ENCODE peak calls at places on chromosomes 6 and 20, in eight cellular contexts. V is endodermal cell, I is heart right ventricle, C is neural progenitor cell, A is Caco-2, T is epithelial cell of proximal tubule, D is GM23338, W is Peyer's patch. S is an unnamed sample.
A peak's percentile ranks its signal among the peaks of the same experiment; 100 is the strongest.

GRCh38 chr6:33213166-33213988 is 5.1 kb downstream of the RING1 start:
- DNase-seq in V (peak; percentile 81), I (no peak), C (peak; percentile 63), A (no peak), T (no peak), D (peak; percentile 71), W (no peak), S (peak; percentile 42)

GRCh38 chr6:110944681-110945151 is 13.8 kb upstream of the GTF3C6 start:
- DNase-seq in V (no peak), I (no peak), C (no peak), A (no peak), T (peak; percentile 76), D (no peak), W (no peak), S (peak; percentile 94)

GRCh38 chr20:36214684-36215256 is 21.5 kb upstream of the AAR2 start:
- DNase-seq in V (peak; percentile 72), I (no peak), C (peak; percentile 71), A (peak; percentile 60), T (no peak), D (peak; percentile 80), W (no peak), S (peak; percentile 49)

GRCh38 chr6:155248021-155249001 is 15.5 kb upstream of the CLDN20 start:
- DNase-seq in V (peak; percentile 82), I (no peak), C (peak; percentile 74), A (peak; percentile 54), T (no peak), D (peak; percentile 83), W (no peak), S (peak; percentile 81)

GRCh38 chr6:52261229-52261628 is 16.9 kb upstream of the IL17F start:
- DNase-seq in V (no peak), I (no peak), C (no peak), A (no peak), T (no peak), D (no peak), W (no peak), S (peak; percentile 7)

GRCh38 chr6:72916906-72917305 is 295.0 kb downstream of the KCNQ5 start:
- DNase-seq in V (no peak), I (no peak), C (no peak), A (no peak), T (no peak), D (no peak), W (no peak), S (peak; percentile 60)

GRCh38 chr6:25172819-25173218 is 106.4 kb upstream of the CARMIL1 start:
- DNase-seq in V (no peak), I (no peak), C (no peak), A (no peak), T (no peak), D (peak; percentile 23), W (no peak), S (peak; percentile 96)

GRCh38 chr6:87968435-87969278 is 79.0 kb upstream of the SPACA1 start:
- DNase-seq in V (peak; percentile 73), I (no peak), C (peak; percentile 47), A (peak; percentile 9), T (no peak), D (peak; percentile 55), W (no peak), S (peak; percentile 12)

GRCh38 chr6:41449399-41450245 is 96.6 kb upstream of the FOXP4 start:
- DNase-seq in V (peak; percentile 36), I (no peak), C (no peak), A (no peak), T (peak; percentile 26), D (no peak), W (peak; percentile 89), S (peak; percentile 63)

GRCh38 chr20:8303651-8304050 is 171.6 kb downstream of the PLCB1 start:
- DNase-seq in V (no peak), I (no peak), C (no peak), A (no peak), T (no peak), D (no peak), W (no peak), S (no peak)

GRCh38 chr6:143843689-143844405 is 709 bp downstream of the LTV1 start:
- DNase-seq in V (no peak), I (no peak), C (peak; percentile 8), A (no peak), T (no peak), D (no peak), W (no peak), S (peak; percentile 30)

GRCh38 chr6:119350202-119351004 is 842 bp upstream of the MAN1A1 start:
- DNase-seq in V (no peak), I (peak; percentile 24), C (no peak), A (no peak), T (peak; percentile 38), D (peak; percentile 31), W (no peak), S (peak; percentile 84)

GRCh38 chr6:116218172-116218633 is 35.7 kb downstream of the TSPYL4 start:
- DNase-seq in V (no peak), I (no peak), C (no peak), A (no peak), T (no peak), D (no peak), W (no peak), S (peak; percentile 52)

GRCh38 chr6:163460307-163460782 is 45.8 kb downstream of the QKI start:
- DNase-seq in V (peak; percentile 58), I (no peak), C (peak; percentile 42), A (no peak), T (peak; percentile 42), D (no peak), W (no peak), S (peak; percentile 43)

DNA sequence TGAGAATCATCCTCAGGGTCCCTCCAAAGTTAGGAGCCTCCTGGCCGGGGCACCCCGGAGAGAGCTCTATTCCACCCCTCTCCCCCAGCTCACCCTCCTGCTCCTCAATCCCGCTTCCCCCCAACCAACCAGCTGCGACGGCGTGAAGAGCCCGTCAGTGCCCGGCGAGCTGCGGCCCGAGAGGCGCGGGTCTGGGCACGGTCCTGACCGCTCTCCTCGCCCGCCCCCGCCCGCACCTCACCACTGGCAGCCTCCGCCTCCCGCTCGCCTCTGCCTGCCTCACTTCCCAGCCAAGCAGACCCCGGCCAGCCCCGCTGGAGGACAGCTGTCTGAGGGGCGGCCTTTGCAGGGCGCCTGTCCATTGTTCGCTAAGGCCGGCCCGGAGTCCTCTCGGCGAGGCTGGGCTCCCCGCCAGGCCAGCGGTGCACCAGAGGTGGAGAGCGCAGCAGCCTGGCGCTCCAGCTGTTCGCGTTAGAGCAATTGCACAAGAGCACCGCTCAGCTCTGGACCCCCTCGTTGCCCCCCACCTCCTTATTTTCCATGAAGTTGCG is 1.2 kb downstream of the SOBP start:
- DNase-seq in V (peak; percentile 85), I (peak; percentile 78), C (peak; percentile 86), A (peak; percentile 9), T (no peak), D (peak; percentile 80), W (peak; percentile 60), S (peak; percentile 56)
- H3K4me3 ChIP-seq in V (peak overlapping the region; percentile 78), I (peak overlapping the region; percentile 84), C (peak overlapping the region; percentile 86), A (peak overlapping the region; percentile 41), T (peak overlapping the region; percentile 78), D (peak overlapping the region; percentile 94), W (peak overlapping the region; percentile 71), S (peak overlapping the region; percentile 68)

GRCh38 chr20:10549511-10549910 is 114.4 kb downstream of the SLX4IP start:
- DNase-seq in V (no peak), I (no peak), C (no peak), A (no peak), T (no peak), D (no peak), W (no peak), S (no peak)
- TF ChIP-seq CTCF in V (no peak), I (no peak), C (no peak), A (no peak), T (no peak), D (no peak), W (no peak), S (no peak)

GRCh38 chr20:40979247-40979646 is 49.4 kb upstream of the TOP1 start:
- DNase-seq in V (no peak), I (no peak), C (no peak), A (no peak), T (no peak), D (no peak), W (no peak), S (no peak)

GRCh38 chr20:40982415-40983145 is 46.0 kb upstream of the TOP1 start:
- DNase-seq in V (no peak), I (no peak), C (no peak), A (no peak), T (no peak), D (no peak), W (no peak), S (no peak)

GRCh38 chr20:40978761-40979160 is 49.9 kb upstream of the TOP1 start:
- DNase-seq in V (no peak), I (no peak), C (no peak), A (no peak), T (no peak), D (no peak), W (no peak), S (no peak)

GRCh38 chr20:40980828-40981310 is 47.8 kb upstream of the TOP1 start:
- DNase-seq in V (no peak), I (no peak), C (no peak), A (no peak), T (no peak), D (no peak), W (no peak), S (no peak)

DNA sequence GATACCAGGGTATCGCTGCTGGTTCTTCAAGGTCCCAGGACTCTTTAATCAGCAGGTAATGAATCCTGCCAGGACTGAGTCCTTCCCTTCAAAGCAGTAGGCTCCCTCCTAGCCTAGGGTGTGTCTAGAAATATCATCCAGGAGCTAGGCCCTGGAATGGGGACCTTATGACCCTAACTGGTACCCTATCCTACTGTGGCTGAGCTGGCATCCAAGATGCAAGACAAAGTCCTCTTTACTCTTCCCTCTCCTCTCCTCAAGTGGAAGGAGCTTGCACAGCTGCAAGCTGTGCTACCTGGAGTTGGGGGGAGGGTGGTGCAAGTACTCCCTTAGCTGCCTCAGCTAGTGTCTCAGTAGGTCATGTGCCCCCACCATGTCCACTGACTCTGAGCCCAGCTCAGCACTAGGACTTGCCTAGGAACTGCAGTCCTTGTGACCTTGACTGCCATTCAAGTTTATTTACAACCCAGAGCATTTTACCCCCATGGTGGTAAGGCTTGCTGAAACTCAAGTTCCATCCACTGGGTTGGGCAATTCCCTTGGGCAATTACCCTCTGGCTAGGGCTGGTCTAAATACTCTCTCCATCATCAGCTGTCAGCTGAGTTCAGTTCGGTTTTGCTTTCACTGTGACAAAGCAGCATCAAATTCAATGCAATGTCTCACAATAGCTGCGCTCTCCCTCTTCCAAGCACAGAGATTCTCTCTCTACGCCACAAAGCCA is 48.4 kb upstream of the TOP1 start:
- DNase-seq in V (no peak), I (no peak), C (no peak), A (no peak), T (no peak), D (no peak), W (no peak), S (peak; percentile 47)
- H3K4me3 ChIP-seq in V (no peak overlapping the region), I (no peak overlapping the region), C (no peak overlapping the region), A (no peak overlapping the region), T (no peak overlapping the region), D (no peak overlapping the region), W (no peak overlapping the region), S (no peak overlapping the region)

DNA sequence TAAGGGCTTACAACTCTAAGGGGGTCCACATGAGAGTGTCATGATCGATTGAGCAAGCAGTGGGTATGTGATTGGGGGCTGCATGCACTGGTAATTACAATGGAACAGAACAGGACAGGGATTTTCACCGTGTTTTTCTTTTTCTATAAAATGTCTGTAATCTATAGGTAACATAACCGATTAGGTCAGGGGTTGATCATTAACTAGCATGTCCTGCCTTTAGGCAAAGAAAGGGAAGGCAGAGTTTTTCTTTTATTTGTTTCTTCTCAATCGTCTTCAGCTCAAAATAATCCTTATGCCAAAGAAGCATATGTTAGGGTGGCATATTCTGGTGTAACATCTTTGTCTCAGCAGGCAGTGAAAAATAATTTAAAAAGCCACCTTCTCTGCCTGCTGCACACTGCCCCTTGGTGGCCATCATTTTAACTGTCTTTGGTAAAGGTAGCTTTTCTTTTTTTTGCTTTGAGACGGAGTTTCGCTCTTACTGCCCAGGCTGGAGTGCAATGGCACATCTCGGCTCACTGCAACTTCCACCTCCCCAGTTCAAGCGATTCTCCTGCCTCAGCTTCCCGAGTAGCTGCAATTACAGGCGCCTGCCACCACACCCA is 9.7 kb upstream of the CEP43 start:
- DNase-seq in V (no peak), I (peak; percentile 35), C (peak; percentile 9), A (no peak), T (peak; percentile 9), D (peak; percentile 70), W (no peak), S (peak; percentile 58)
- TF ChIP-seq CTCF in V (peak; percentile 63), I (no peak), C (peak; percentile 44), A (peak; percentile 47), T (peak; percentile 67), D (peak; percentile 72), W (peak; percentile 51), S (peak; percentile 52)

S was measured in cardiac fibroblast.